ENCODE peak calls at places on chromosomes 7 and 10, in five cellular contexts. Z is stimulated activated CD4-positive, alpha-beta T cell treated with anti-CD3 and anti-CD28 coated beads, TNF-alpha, amount 100 ng/mL, for 48 hours; C is SW480; A is GM20000; T is uterus. I is an unnamed sample.

GRCh38 chr10:17989908-17990767 is 38.4 kb downstream of the SLC39A12 start:
- DNase-seq in C (peak), A (peak), T (no peak), Z (no peak), I (no peak)

GRCh38 chr10:21993360-21994001 is 10.0 kb downstream of the DNAJC1 start:
- DNase-seq in Z (no peak), A (peak), C (peak), T (no peak), I (peak)

GRCh38 chr10:114103286-114103685 is 59.6 kb downstream of the ADRB1 start:
- DNase-seq in Z (no peak), A (peak), T (no peak), C (peak), I (peak)

GRCh38 chr10:113108180-113108835 is 158.3 kb downstream of the TCF7L2 start:
- DNase-seq in T (no peak), A (no peak), C (no peak), Z (peak), I (peak)

GRCh38 chr7:73742753-73743641 is 4.4 kb upstream of the ABHD11 start:
- DNase-seq in T (no peak), Z (no peak), C (peak), A (no peak), I (no peak)

GRCh38 chr10:87860156-87860795 is 3.1 kb downstream of the KLLN start:
- DNase-seq in C (peak), T (no peak), Z (no peak), A (peak), I (peak)

GRCh38 chr7:23277359-23277989 is 21.7 kb upstream of the MALSU1 start:
- DNase-seq in A (peak), Z (no peak), T (no peak), C (peak), I (peak)

GRCh38 chr7:44310221-44310848 is 15.1 kb downstream of the CAMK2B start:
- DNase-seq in C (no peak), A (no peak), Z (no peak), T (no peak), I (no peak)

GRCh38 chr10:66277481-66277880 is 648.4 kb upstream of the LRRTM3 start:
- DNase-seq in A (no peak), C (no peak), T (no peak), Z (no peak), I (no peak)